ENCODE peak calls at places on chromosomes 12 and 14, in ten cellular contexts. K, O, H, X, F, Q, D, Y, L and Z are unnamed samples.
A peak's percentile ranks its signal among the peaks of the same experiment; 100 is the strongest.

GRCh38 chr14:77086017-77086727 is 11.9 kb upstream of the CIPC start:
- DNase-seq in K (peak; percentile 72), O (peak; percentile 11), H (no peak), X (no peak), F (peak; percentile 38), Q (no peak), D (peak; percentile 60), Y (no peak), L (peak; percentile 46), Z (peak; percentile 45)

GRCh38 chr12:79378496-79378895 is 312.3 kb downstream of the PAWR start:
- DNase-seq in K (no peak), O (no peak), H (no peak), X (peak; percentile 10), F (no peak), Q (no peak), D (peak; percentile 16), Y (no peak), L (no peak), Z (no peak)

GRCh38 chr14:96634481-96634880 is 132.3 kb downstream of the PAPOLA start:
- DNase-seq in K (no peak), O (no peak), H (no peak), X (no peak), F (no peak), Q (peak; percentile 17), D (no peak), Y (no peak), L (no peak), Z (no peak)

GRCh38 chr12:109612003-109612402 is 38.4 kb downstream of the MVK start:
- DNase-seq in K (no peak), O (no peak), H (no peak), X (no peak), F (no peak), Q (no peak), D (no peak), Y (no peak), L (no peak), Z (no peak)

GRCh38 chr12:95633049-95633545 is 81.8 kb upstream of the USP44 start:
- DNase-seq in K (peak; percentile 99), O (no peak), H (no peak), X (no peak), F (no peak), Q (peak; percentile 52), D (peak; percentile 83), Y (no peak), L (no peak), Z (peak; percentile 82)

GRCh38 chr12:123907726-123908476 is 64.7 kb downstream of the CCDC92 start:
- DNase-seq in K (peak; percentile 62), O (no peak), H (no peak), X (no peak), F (no peak), Q (no peak), D (peak; percentile 27), Y (no peak), L (no peak), Z (no peak)

GRCh38 chr12:29155079-29155478 is 6.0 kb downstream of the FAR2 start:
- DNase-seq in K (no peak), O (no peak), H (no peak), X (no peak), F (no peak), Q (no peak), D (no peak), Y (no peak), L (no peak), Z (no peak)

GRCh38 chr12:27782481-27782880 is 2.4 kb upstream of the MANSC4 start:
- DNase-seq in K (no peak), O (no peak), H (no peak), X (no peak), F (no peak), Q (no peak), D (no peak), Y (no peak), L (no peak), Z (no peak)

GRCh38 chr14:103916636-103917262 is 11.5 kb upstream of the TDRD9 start:
- DNase-seq in K (no peak), O (no peak), H (no peak), X (no peak), F (no peak), Q (no peak), D (no peak), Y (no peak), L (no peak), Z (no peak)

GRCh38 chr14:66503532-66503931 is 4.4 kb upstream of the GPHN start:
- DNase-seq in K (peak; percentile 76), O (no peak), H (no peak), X (no peak), F (no peak), Q (no peak), D (peak; percentile 13), Y (no peak), L (no peak), Z (no peak)

GRCh38 chr14:61511558-61511924 is 183.8 kb upstream of the HIF1A start:
- DNase-seq in K (peak; percentile 48), O (no peak), H (no peak), X (no peak), F (no peak), Q (no peak), D (peak; percentile 33), Y (no peak), L (no peak), Z (peak; percentile 66)

GRCh38 chr12:74963867-74964331 is 245.7 kb downstream of the KCNC2 start:
- DNase-seq in K (peak; percentile 12), O (no peak), H (no peak), X (no peak), F (no peak), Q (no peak), D (no peak), Y (no peak), L (no peak), Z (no peak)

GRCh38 chr12:26493656-26494055 is 298.3 kb downstream of the SSPN start:
- DNase-seq in K (peak; percentile 83), O (no peak), H (peak; percentile 29), X (no peak), F (no peak), Q (no peak), D (no peak), Y (no peak), L (no peak), Z (no peak)

GRCh38 chr12:64665506-64665905 is 55.2 kb downstream of the RASSF3 start:
- DNase-seq in K (peak; percentile 34), O (peak; percentile 8), H (no peak), X (no peak), F (peak; percentile 68), Q (no peak), D (no peak), Y (no peak), L (peak; percentile 34), Z (no peak)

GRCh38 chr12:26274441-26275312 is 79.3 kb downstream of the SSPN start:
- DNase-seq in K (peak; percentile 100), O (peak; percentile 19), H (peak; percentile 53), X (peak; percentile 98), F (peak; percentile 81), Q (peak; percentile 88), D (peak; percentile 98), Y (peak; percentile 87), L (peak; percentile 46), Z (peak; percentile 85)

GRCh38 chr12:124208469-124208868 is 86.4 kb upstream of the RFLNA start:
- DNase-seq in K (no peak), O (no peak), H (no peak), X (no peak), F (no peak), Q (no peak), D (no peak), Y (no peak), L (no peak), Z (no peak)

GRCh38 chr12:100141998-100142850 is 450 bp downstream of the BLTP3B start:
- DNase-seq in K (no peak), O (peak; percentile 63), H (peak; percentile 50), X (no peak), F (no peak), Q (peak; percentile 55), D (peak; percentile 11), Y (peak; percentile 91), L (peak; percentile 96), Z (peak; percentile 82)

GRCh38 chr12:112762753-112763152 is 28.8 kb upstream of the RPH3A start:
- DNase-seq in K (no peak), O (no peak), H (no peak), X (no peak), F (no peak), Q (no peak), D (no peak), Y (no peak), L (no peak), Z (no peak)

GRCh38 chr14:52080171-52080800 is 11.4 kb upstream of the NID2 start:
- DNase-seq in K (peak; percentile 88), O (no peak), H (no peak), X (no peak), F (no peak), Q (no peak), D (peak; percentile 83), Y (no peak), L (no peak), Z (no peak)

GRCh38 chr14:23620177-23620702 is 15.9 kb upstream of the DHRS2 start:
- DNase-seq in K (no peak), O (no peak), H (no peak), X (no peak), F (no peak), Q (no peak), D (no peak), Y (no peak), L (no peak), Z (no peak)

GRCh38 chr12:8057839-8058238 is 8.3 kb downstream of the C3AR1 start:
- DNase-seq in K (peak; percentile 63), O (no peak), H (no peak), X (no peak), F (no peak), Q (no peak), D (peak; percentile 77), Y (no peak), L (no peak), Z (no peak)

GRCh38 chr12:122825773-122826724 is 9.2 kb upstream of the HIP1R start:
- DNase-seq in K (peak; percentile 29), O (peak; percentile 39), H (no peak), X (no peak), F (no peak), Q (no peak), D (no peak), Y (no peak), L (peak; percentile 37), Z (no peak)

GRCh38 chr12:104452046-104452445 is 4.7 kb upstream of the CHST11 start:
- DNase-seq in K (no peak), O (no peak), H (no peak), X (no peak), F (no peak), Q (no peak), D (no peak), Y (no peak), L (no peak), Z (no peak)

GRCh38 chr14:95496690-95497241 is 19.7 kb downstream of the SYNE3 start:
- DNase-seq in K (no peak), O (no peak), H (no peak), X (no peak), F (no peak), Q (no peak), D (peak; percentile 47), Y (no peak), L (no peak), Z (no peak)

GRCh38 chr14:74660863-74661262 is 48.8 kb upstream of the LTBP2 start:
- DNase-seq in K (no peak), O (no peak), H (no peak), X (no peak), F (no peak), Q (no peak), D (no peak), Y (no peak), L (no peak), Z (no peak)

GRCh38 chr14:82075566-82075965 is 541.9 kb upstream of the SEL1L start:
- DNase-seq in K (peak; percentile 13), O (no peak), H (peak; percentile 72), X (no peak), F (no peak), Q (no peak), D (no peak), Y (no peak), L (no peak), Z (peak; percentile 13)

GRCh38 chr14:63952933-63953437 is 100.2 kb downstream of the SYNE2 start:
- DNase-seq in K (no peak), O (no peak), H (no peak), X (no peak), F (no peak), Q (no peak), D (peak; percentile 59), Y (no peak), L (no peak), Z (no peak)

GRCh38 chr12:43044241-43044640 is 454.7 kb upstream of the PRICKLE1 start:
- DNase-seq in K (no peak), O (no peak), H (no peak), X (no peak), F (no peak), Q (no peak), D (peak; percentile 16), Y (no peak), L (no peak), Z (no peak)